ENCODE peak calls at places on chromosomes 4 and X, in eight cellular contexts. G, Q, D, L, S, W, U and X are unnamed samples.
A peak's percentile ranks its signal among the peaks of the same experiment; 100 is the strongest.

GRCh38 chrX:81316163-81316562 is 114.3 kb downstream of the SH3BGRL start:
- DNase-seq in G (no peak), Q (no peak), D (no peak), L (peak; percentile 34), S (no peak), W (no peak), U (no peak), X (no peak)

GRCh38 chr4:845836-846251 is 19.9 kb upstream of the CPLX1 start:
- DNase-seq in G (no peak), Q (peak; percentile 8), D (no peak), L (peak; percentile 36), S (no peak), W (no peak), U (peak; percentile 21), X (no peak)

GRCh38 chr4:121454251-121454979 is 73.6 kb upstream of the QRFPR start:
- DNase-seq in G (no peak), Q (no peak), D (no peak), L (peak; percentile 7), S (no peak), W (no peak), U (no peak), X (no peak)

GRCh38 chrX:108271397-108271787 is 166.8 kb downstream of the COL4A6 start:
- DNase-seq in G (no peak), Q (no peak), D (no peak), L (no peak), S (no peak), W (no peak), U (no peak), X (peak; percentile 3)

GRCh38 chr4:38785901-38786402 is 3.2 kb upstream of the TLR10 start:
- DNase-seq in G (no peak), Q (no peak), D (no peak), L (no peak), S (no peak), W (no peak), U (no peak), X (no peak)

GRCh38 chrX:111244238-111244750 is 26.0 kb downstream of the CAPN6 start:
- DNase-seq in G (peak; percentile 3), Q (no peak), D (no peak), L (peak; percentile 33), S (peak; percentile 12), W (no peak), U (peak; percentile 1), X (no peak)

GRCh38 chr4:26076000-26076587 is 162.1 kb downstream of the SMIM20 start:
- DNase-seq in G (no peak), Q (no peak), D (no peak), L (peak; percentile 29), S (no peak), W (no peak), U (peak; percentile 47), X (no peak)

GRCh38 chr4:148152868-148153630 is 289.2 kb downstream of the NR3C2 start:
- DNase-seq in G (no peak), Q (no peak), D (no peak), L (peak; percentile 3), S (no peak), W (no peak), U (no peak), X (no peak)

GRCh38 chr4:141301216-141301615 is 80.5 kb downstream of the ZNF330 start:
- DNase-seq in G (no peak), Q (no peak), D (no peak), L (peak; percentile 18), S (no peak), W (no peak), U (no peak), X (no peak)

GRCh38 chrX:97790850-97791249 is 907.1 kb downstream of the RPA4 start:
- DNase-seq in G (no peak), Q (no peak), D (no peak), L (no peak), S (no peak), W (no peak), U (no peak), X (no peak)

GRCh38 chr4:152528060-152528459 is 7.8 kb downstream of the FBXW7 start:
- DNase-seq in G (no peak), Q (no peak), D (no peak), L (no peak), S (no peak), W (no peak), U (no peak), X (no peak)

GRCh38 chrX:35380808-35381700 is 417.1 kb upstream of the MAGEB16 start:
- DNase-seq in G (no peak), Q (no peak), D (no peak), L (peak; percentile 1), S (peak; percentile 36), W (no peak), U (peak; percentile 23), X (no peak)

GRCh38 chr4:6367313-6367945 is 97.8 kb downstream of the WFS1 start:
- DNase-seq in G (no peak), Q (no peak), D (no peak), L (no peak), S (no peak), W (no peak), U (no peak), X (no peak)

GRCh38 chr4:23903859-23904438 is 14.1 kb upstream of the PPARGC1A start:
- DNase-seq in G (no peak), Q (no peak), D (no peak), L (peak; percentile 0), S (no peak), W (no peak), U (no peak), X (no peak)

GRCh38 chrX:40172980-40173661 is 75.4 kb upstream of the BCOR start:
- DNase-seq in G (no peak), Q (no peak), D (no peak), L (no peak), S (no peak), W (no peak), U (no peak), X (no peak)

GRCh38 chrX:40171513-40172168 is 73.9 kb upstream of the BCOR start:
- DNase-seq in G (no peak), Q (peak; percentile 47), D (peak; percentile 47), L (peak; percentile 49), S (no peak), W (no peak), U (no peak), X (no peak)

GRCh38 chrX:40173662-40174593 is 76.2 kb upstream of the BCOR start:
- DNase-seq in G (peak; percentile 72), Q (peak; percentile 35), D (peak; percentile 62), L (no peak), S (no peak), W (peak; percentile 37), U (no peak), X (no peak)

GRCh38 chrX:40170830-40171512 is 73.2 kb upstream of the BCOR start:
- DNase-seq in G (no peak), Q (no peak), D (peak; percentile 16), L (no peak), S (no peak), W (peak; percentile 23), U (no peak), X (no peak)

DNA sequence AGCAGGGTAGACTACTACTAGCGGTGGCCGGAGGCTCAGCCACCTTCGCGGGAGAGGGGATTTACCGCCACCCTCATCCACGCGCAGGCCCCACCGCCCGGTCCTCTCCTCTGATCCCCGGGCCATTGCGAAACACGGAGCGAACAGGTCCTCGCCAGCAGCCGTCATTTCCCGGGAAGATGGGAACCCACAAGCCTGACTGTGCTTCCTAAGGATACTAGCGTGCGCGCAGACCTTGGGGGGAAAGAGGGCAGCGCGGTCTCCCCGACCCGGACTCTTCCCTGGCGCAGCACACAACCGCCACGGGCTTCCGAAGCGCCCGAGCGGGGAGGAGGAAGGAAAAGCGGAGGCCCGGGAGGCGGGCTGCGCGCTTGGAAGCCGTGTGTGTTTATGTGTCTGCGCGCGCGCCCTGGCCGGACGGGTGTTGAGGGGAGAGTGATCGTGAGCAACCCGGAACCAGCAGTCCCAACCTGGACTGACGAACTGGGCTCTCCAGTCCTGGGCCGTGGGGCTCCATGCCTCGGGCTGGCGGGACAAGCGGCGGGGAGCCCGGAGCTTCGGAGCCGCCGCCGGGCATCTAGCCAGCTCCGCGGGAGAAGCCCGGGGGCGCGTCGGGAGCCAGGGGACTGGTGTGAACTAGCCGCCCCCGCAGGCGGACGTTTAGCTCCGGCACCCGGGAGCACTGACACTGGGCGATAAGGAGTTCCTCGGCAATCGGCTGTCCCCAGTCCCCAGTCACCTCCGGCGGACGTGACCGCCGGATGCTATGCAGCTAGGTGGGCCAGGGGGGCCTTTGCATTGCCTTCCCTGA is 74.6 kb upstream of the BCOR start:
- DNase-seq in G (no peak), Q (peak; percentile 70), D (peak; percentile 53), L (peak; percentile 57), S (no peak), W (peak; percentile 61), U (peak; percentile 56), X (peak; percentile 46)
- H3K4me3 ChIP-seq in G (peak overlapping the region; percentile 60), Q (peak overlapping the region; percentile 63), D (peak overlapping the region; percentile 35), L (peak overlapping the region; percentile 43), S (no peak overlapping the region), W (peak overlapping the region; percentile 30), U (peak overlapping the region; percentile 5), X (peak overlapping the region; percentile 29)

GRCh38 chr4:173675446-173675845 is 145.4 kb upstream of the HAND2 start:
- DNase-seq in G (no peak), Q (no peak), D (no peak), L (no peak), S (no peak), W (no peak), U (no peak), X (no peak)
- H3K4me3 ChIP-seq in G (no peak overlapping the region), Q (no peak overlapping the region), D (no peak overlapping the region), L (no peak overlapping the region), S (no peak overlapping the region), W (no peak overlapping the region), U (no peak overlapping the region), X (no peak overlapping the region)

GRCh38 chr4:98930311-98930865 is 1.5 kb upstream of the EIF4E start:
- DNase-seq in G (no peak), Q (no peak), D (no peak), L (no peak), S (no peak), W (no peak), U (no peak), X (no peak)
- H3K4me3 ChIP-seq in G (peak overlapping the region; percentile 90), Q (peak overlapping the region; percentile 96), D (peak overlapping the region; percentile 78), L (peak overlapping the region; percentile 94), S (peak overlapping the region; percentile 75), W (peak overlapping the region; percentile 99), U (peak overlapping the region; percentile 93), X (peak overlapping the region; percentile 96)

DNA sequence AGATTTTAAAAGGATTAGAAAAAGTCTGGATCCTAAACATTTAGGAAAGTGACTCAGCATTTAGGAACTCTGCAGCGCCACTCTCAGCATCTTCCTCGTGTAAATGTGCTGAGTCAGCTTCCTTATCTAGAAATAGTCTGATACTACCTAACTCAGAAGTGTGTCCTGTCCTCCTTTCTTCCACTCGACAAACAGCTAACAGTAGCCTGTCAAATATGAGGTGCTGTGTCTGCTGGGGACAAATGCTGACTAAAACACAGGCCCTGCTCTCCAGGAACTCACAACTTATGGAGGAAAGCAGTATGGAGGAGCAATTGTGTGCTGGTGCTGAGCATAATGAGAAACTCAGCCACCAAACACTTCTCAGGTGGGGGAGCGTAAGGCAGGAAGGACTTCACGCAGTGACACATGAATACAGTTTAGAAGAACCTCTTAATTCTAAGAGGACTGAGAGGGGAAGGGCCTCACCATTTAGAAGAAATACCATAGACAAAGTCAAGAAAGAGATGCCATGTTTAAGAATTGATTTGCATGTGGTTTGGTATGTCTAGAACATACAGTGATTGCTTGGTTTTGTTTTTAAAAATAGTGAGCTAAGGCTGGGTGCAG is 125.3 kb downstream of the SOWAHB start:
- DNase-seq in G (no peak), Q (no peak), D (peak; percentile 58), L (peak; percentile 85), S (peak; percentile 27), W (no peak), U (peak; percentile 76), X (no peak)
- H3K4me3 ChIP-seq in G (no peak overlapping the region), Q (no peak overlapping the region), D (no peak overlapping the region), L (no peak overlapping the region), S (no peak overlapping the region), W (no peak overlapping the region), U (no peak overlapping the region), X (no peak overlapping the region)